ENCODE peak calls at places on chromosomes 7 and 10, in ten cellular contexts. T is AML-193; H is A549; Z is WERI-Rb-1; I is T-helper 1 cell; A is heart right ventricle; C is activated CD4-positive, CD25-positive, alpha-beta regulatory T cell; N is HFF-Myc; P is NCI-H774; W is effector CD4-positive, alpha-beta T cell. O is an unnamed sample.

GRCh38 chr10:114375082-114375481 is 29.2 kb downstream of the AFAP1L2 start:
- DNase-seq in Z (no peak), P (no peak), N (no peak), W (no peak), C (no peak), H (peak; percentile 40), A (no peak), I (no peak), T (no peak), O (no peak)

GRCh38 chr10:58942724-58943123 is 233.7 kb upstream of the PHYHIPL start:
- DNase-seq in P (no peak), W (no peak), Z (no peak), I (no peak), T (no peak), C (no peak), H (no peak), A (no peak), N (no peak), O (no peak)

GRCh38 chr10:15738237-15738928 is 18.7 kb upstream of the ITGA8 start:
- DNase-seq in C (no peak), W (no peak), A (peak; percentile 58), N (peak; percentile 70), T (no peak), I (no peak), Z (no peak), P (no peak), H (no peak), O (no peak)

GRCh38 chr7:97845622-97846203 is 26.5 kb downstream of the ASNS start:
- DNase-seq in Z (no peak), I (no peak), N (peak; percentile 11), C (no peak), H (peak; percentile 24), W (no peak), T (peak; percentile 31), P (peak; percentile 9), A (no peak), O (no peak)

GRCh38 chr10:21069929-21070363 is 172.8 kb upstream of the NEBL start:
- DNase-seq in W (no peak), C (no peak), I (no peak), Z (peak; percentile 20), H (no peak), T (no peak), N (no peak), P (no peak), A (no peak), O (no peak)

GRCh38 chr10:113108180-113108835 is 158.3 kb downstream of the TCF7L2 start:
- DNase-seq in C (no peak), A (no peak), N (no peak), I (no peak), T (peak; percentile 3), W (no peak), H (peak; percentile 55), Z (peak; percentile 54), P (no peak), O (no peak)

GRCh38 chr10:37456456-37456855 is 331.1 kb downstream of the ANKRD30A start:
- DNase-seq in A (no peak), I (no peak), T (no peak), Z (no peak), P (no peak), C (no peak), H (no peak), W (no peak), N (no peak), O (no peak)

GRCh38 chr7:44377681-44378421 is 52.5 kb upstream of the CAMK2B start:
- DNase-seq in W (no peak), I (no peak), H (no peak), T (no peak), A (no peak), C (no peak), P (no peak), Z (no peak), N (no peak), O (no peak)

GRCh38 chr10:4567637-4568036 is 258.4 kb upstream of the AKR1E2 start:
- DNase-seq in T (no peak), P (no peak), W (no peak), A (no peak), I (no peak), Z (no peak), C (no peak), N (no peak), H (no peak), O (no peak)

GRCh38 chr10:131931981-131932380 is 31.2 kb downstream of the PPP2R2D start:
- DNase-seq in Z (no peak), I (no peak), T (no peak), P (no peak), C (no peak), H (no peak), A (no peak), W (no peak), N (no peak), O (no peak)

GRCh38 chr7:143495806-143496672 is 18.4 kb downstream of the TAS2R41 start:
- DNase-seq in A (no peak), T (no peak), I (no peak), W (no peak), P (no peak), Z (no peak), H (no peak), N (no peak), C (no peak), O (no peak)

GRCh38 chr7:129225206-129225930 is 538 bp downstream of the AHCYL2 start:
- DNase-seq in N (no peak), I (peak; percentile 46), H (peak; percentile 48), C (peak; percentile 34), P (peak; percentile 40), W (peak; percentile 44), T (peak; percentile 39), A (peak; percentile 23), Z (peak; percentile 50), O (no peak)

GRCh38 chr10:33306756-33307519 is 27.5 kb downstream of the NRP1 start:
- DNase-seq in T (no peak), H (peak; percentile 76), P (no peak), A (no peak), C (no peak), N (no peak), I (no peak), Z (no peak), W (no peak), O (no peak)

GRCh38 chr7:99618726-99619125 is 2.0 kb downstream of the ZSCAN25 start:
- DNase-seq in H (peak; percentile 15), T (no peak), A (no peak), N (peak; percentile 40), I (no peak), P (no peak), Z (no peak), W (no peak), C (no peak), O (peak; percentile 44)

GRCh38 chr10:48931188-48931587 is 8.5 kb downstream of the LRRC18 start:
- DNase-seq in N (no peak), T (no peak), H (no peak), P (no peak), W (no peak), A (no peak), C (no peak), I (no peak), Z (no peak), O (no peak)

GRCh38 chr10:116772901-116773300 is 30.5 kb upstream of the HSPA12A start:
- DNase-seq in T (no peak), H (no peak), I (no peak), C (no peak), N (no peak), A (no peak), Z (no peak), P (no peak), W (no peak), O (no peak)

GRCh38 chr10:86969421-86970041 is 1.2 kb downstream of the ADIRF start:
- DNase-seq in P (no peak), Z (no peak), T (no peak), I (no peak), C (no peak), H (no peak), A (no peak), W (no peak), N (no peak), O (no peak)

GRCh38 chr10:132523561-132524442 is 13.8 kb upstream of the INPP5A start:
- DNase-seq in N (no peak), H (no peak), C (no peak), Z (no peak), W (no peak), T (no peak), I (no peak), A (peak; percentile 1), P (no peak), O (no peak)

GRCh38 chr7:158650821-158651225 is 53.8 kb downstream of the NCAPG2 start:
- DNase-seq in C (no peak), H (no peak), N (no peak), W (no peak), P (no peak), A (no peak), Z (no peak), T (no peak), I (no peak), O (peak; percentile 46)

GRCh38 chr10:94205370-94205930 is 157.3 kb downstream of the NOC3L start:
- DNase-seq in P (no peak), A (peak; percentile 30), T (no peak), I (no peak), C (no peak), N (no peak), H (no peak), W (no peak), Z (no peak), O (no peak)

GRCh38 chr7:32539917-32540544 is 44.7 kb downstream of the AVL9 start:
- DNase-seq in W (no peak), Z (no peak), N (no peak), H (no peak), C (no peak), T (no peak), A (no peak), P (no peak), I (no peak), O (no peak)

GRCh38 chr10:22670796-22671195 is 43.6 kb downstream of the PIP4K2A start:
- DNase-seq in A (no peak), I (no peak), T (no peak), W (no peak), H (no peak), C (no peak), P (no peak), N (no peak), Z (no peak), O (no peak)

O was measured in H54.